ENCODE peak calls at places on chromosomes 7 and 10, in eight cellular contexts. I, J, U, F, E, V, N and H are unnamed samples.

GRCh38 chr7:82443044-82443800 is at the start of gene CACNA2D1:
- DNase-seq in F (peak), N (peak), U (peak), E (no peak), J (peak), I (no peak), V (peak), H (no peak)

GRCh38 chr10:89642193-89642592 is 2.8 kb downstream of the PANK1 start:
- DNase-seq in I (no peak), N (no peak), U (no peak), E (no peak), V (no peak), F (no peak), J (no peak), H (no peak)

GRCh38 chr10:47262606-47263295 is 37.2 kb upstream of the GDF10 start:
- DNase-seq in J (no peak), V (no peak), I (no peak), N (no peak), F (no peak), U (no peak), E (no peak), H (no peak)

GRCh38 chr7:129828989-129829676 is 123.6 kb downstream of the UBE2H start:
- DNase-seq in I (no peak), J (no peak), U (no peak), N (peak), F (no peak), V (no peak), E (no peak), H (no peak)

GRCh38 chr7:124411796-124412195 is 353.8 kb downstream of the GPR37 start:
- DNase-seq in E (no peak), I (no peak), U (no peak), N (no peak), J (no peak), V (no peak), F (no peak), H (no peak)

GRCh38 chr7:44224216-44224950 is 23.6 kb downstream of the YKT6 start:
- DNase-seq in J (no peak), E (no peak), I (no peak), F (no peak), N (no peak), U (no peak), V (no peak), H (no peak)

GRCh38 chr10:30029164-30029889 is 30.1 kb downstream of the JCAD start:
- DNase-seq in F (no peak), I (no peak), E (no peak), U (no peak), V (no peak), J (no peak), N (no peak), H (no peak)

GRCh38 chr10:99172130-99172738 is 63.4 kb downstream of the HPSE2 start:
- DNase-seq in V (peak), E (no peak), F (no peak), U (peak), J (peak), I (no peak), N (peak), H (no peak)

GRCh38 chr7:38330861-38331709 is 57.6 kb upstream of the TARP start:
- DNase-seq in N (no peak), F (no peak), E (no peak), J (no peak), I (no peak), V (no peak), U (no peak), H (no peak)

GRCh38 chr7:8973601-8974000 is 540.2 kb downstream of the NXPH1 start:
- DNase-seq in U (no peak), I (no peak), N (no peak), F (no peak), E (no peak), V (no peak), J (no peak), H (no peak)

GRCh38 chr10:112302335-112302734 is 19.1 kb downstream of the TECTB start:
- DNase-seq in N (no peak), F (no peak), U (no peak), J (no peak), V (no peak), E (no peak), I (no peak), H (no peak)

GRCh38 chr7:112302566-112302965 is 96.1 kb downstream of the ZNF277 start:
- DNase-seq in J (no peak), V (no peak), I (no peak), E (no peak), U (no peak), F (no peak), N (no peak), H (no peak)

GRCh38 chr10:102230264-102230860 is 4.3 kb downstream of the ELOVL3 start:
- DNase-seq in E (no peak), V (no peak), J (peak), U (peak), N (no peak), F (peak), I (no peak), H (peak)

GRCh38 chr10:98511861-98512260 is 65.1 kb upstream of the HPS1 start:
- DNase-seq in F (no peak), J (no peak), U (no peak), I (no peak), V (no peak), E (no peak), N (no peak), H (no peak)

GRCh38 chr7:112080441-112080840 is 125.8 kb downstream of the DOCK4 start:
- DNase-seq in F (no peak), I (peak), U (peak), N (no peak), J (peak), E (peak), V (no peak), H (no peak)

GRCh38 chr7:108079291-108080057 is 50.7 kb downstream of the LAMB4 start:
- DNase-seq in U (peak), I (no peak), N (no peak), E (peak), V (no peak), J (no peak), F (no peak), H (no peak)

GRCh38 chr7:154986200-154986599 is 16.7 kb downstream of the PAXIP1 start:
- DNase-seq in E (no peak), V (no peak), J (no peak), U (no peak), F (no peak), I (no peak), N (peak), H (no peak)

GRCh38 chr10:104589871-104590270 is 51.2 kb upstream of the SORCS3 start:
- DNase-seq in E (peak), I (no peak), J (no peak), V (no peak), N (no peak), U (no peak), F (no peak), H (no peak)

GRCh38 chr7:127557803-127558202 is 27.6 kb downstream of the GCC1 start:
- DNase-seq in E (no peak), V (no peak), N (no peak), F (no peak), U (no peak), I (no peak), J (no peak), H (no peak)

GRCh38 chr7:150325901-150326300 is 2.6 kb upstream of the ACTR3C start:
- DNase-seq in U (no peak), N (no peak), V (no peak), E (no peak), J (no peak), F (no peak), I (no peak), H (no peak)

GRCh38 chr7:106329971-106330733 is 45.4 kb upstream of the NAMPT start:
- DNase-seq in I (no peak), V (no peak), J (no peak), E (no peak), F (no peak), U (peak), N (no peak), H (no peak)